ENCODE peak calls at places on chromosomes 7 and 10, in five cellular contexts. D is putamen, R is left ventricle myocardium superior, J is anterior cingulate cortex, F is B cell. W is an unnamed sample.

GRCh38 chr10:5035356-5035755 is 31.7 kb upstream of the AKR1C2 start:
- DNase-seq in D (no peak), R (no peak), J (no peak), F (no peak), W (no peak)

GRCh38 chr10:103671126-103671525 is 177.6 kb downstream of the NEURL1 start:
- DNase-seq in D (no peak), R (no peak), J (no peak), F (no peak), W (no peak)

GRCh38 chr7:27182861-27183681 is 2.0 kb downstream of the HOXA11 start:
- DNase-seq in D (no peak), R (no peak), J (no peak), F (no peak), W (peak)

GRCh38 chr7:134662166-134662870 is 15.7 kb downstream of the BPGM start:
- DNase-seq in D (no peak), R (no peak), J (no peak), F (no peak), W (no peak)

GRCh38 chr10:89904755-89905154 is 203.4 kb downstream of the KIF20B start:
- DNase-seq in D (no peak), R (no peak), J (no peak), F (no peak), W (no peak)

GRCh38 chr10:98378722-98379121 is 36.3 kb downstream of the PYROXD2 start:
- DNase-seq in D (no peak), R (no peak), J (no peak), F (no peak), W (no peak)

GRCh38 chr7:96989859-96990317 is 15.5 kb upstream of the DLX6 start:
- DNase-seq in D (no peak), R (no peak), J (no peak), F (no peak), W (no peak)

GRCh38 chr10:119355930-119356329 is 148.6 kb downstream of the GRK5 start:
- DNase-seq in D (no peak), R (no peak), J (no peak), F (no peak), W (no peak)

GRCh38 chr10:68578945-68579344 is 18.8 kb downstream of the TET1 start:
- DNase-seq in D (no peak), R (no peak), J (no peak), F (no peak), W (no peak)

W was measured in omental fat pad.